ENCODE peak calls at places on chromosomes 1 and 21, in six cellular contexts. L is germinal center; X is activated CD8-positive, alpha-beta memory T cell treated with anti-CD3 and anti-CD28 coated beads for 24 hours; A is hippocampal formation; Z is NCI-H1092; C is NCI-H510A treated with DMSO at 0.1 percent for 48 hours. M is an unnamed sample.

GRCh38 chr1:205328476-205328875 is 6.9 kb upstream of the NUAK2 start:
- DNase-seq in L (no peak), A (no peak), X (no peak), C (no peak), Z (no peak), M (no peak)

GRCh38 chr1:153488731-153489130 is 28.3 kb upstream of the S100A7 start:
- DNase-seq in A (no peak), L (no peak), Z (no peak), X (no peak), C (no peak), M (no peak)

GRCh38 chr1:178541829-178542553 is 29.1 kb downstream of the TEX35 start:
- DNase-seq in C (peak), X (peak), Z (no peak), A (peak), L (peak), M (peak)

GRCh38 chr1:227759345-227760300 is 24.4 kb downstream of the SNAP47 start:
- DNase-seq in Z (no peak), X (no peak), C (no peak), L (no peak), A (no peak), M (no peak)

GRCh38 chr1:84583648-84584047 is 9.4 kb upstream of the CTBS start:
- DNase-seq in X (no peak), C (peak), Z (no peak), A (no peak), L (no peak), M (no peak)

GRCh38 chr1:42173155-42173933 is 8.8 kb upstream of the GUCA2A start:
- DNase-seq in C (peak), X (peak), Z (peak), A (peak), L (peak), M (no peak)

GRCh38 chr1:37734629-37735591 is 30.0 kb downstream of the EPHA10 start:
- DNase-seq in C (no peak), L (no peak), X (no peak), Z (no peak), A (no peak), M (no peak)

GRCh38 chr1:30779294-30780071 is 21.9 kb upstream of the LAPTM5 start:
- DNase-seq in X (peak), L (peak), C (peak), Z (peak), A (peak), M (no peak)

GRCh38 chr1:173360478-173361063 is 116.6 kb upstream of the PRDX6 start:
- DNase-seq in L (no peak), C (no peak), Z (no peak), X (no peak), A (no peak), M (peak)

GRCh38 chr1:92118826-92119225 is 38.7 kb downstream of the BTBD8 start:
- DNase-seq in Z (no peak), A (no peak), X (no peak), C (no peak), L (no peak), M (no peak)

GRCh38 chr1:61472876-61473275 is 252.1 kb downstream of the TM2D1 start:
- DNase-seq in L (no peak), C (no peak), X (no peak), A (no peak), Z (no peak), M (no peak)

GRCh38 chr21:35164971-35165483 is 115.9 kb upstream of the RUNX1 start:
- DNase-seq in A (no peak), C (no peak), L (no peak), Z (no peak), X (no peak), M (no peak)

GRCh38 chr1:48471103-48471502 is 901 bp downstream of the SPATA6 start:
- DNase-seq in X (no peak), A (peak), C (no peak), L (no peak), Z (no peak), M (no peak)

GRCh38 chr21:45836268-45836655 is 145.3 kb upstream of the COL6A1 start:
- DNase-seq in X (no peak), A (no peak), L (no peak), C (no peak), Z (no peak), M (no peak)

GRCh38 chr1:227396539-227397355 is 78.5 kb upstream of the CDC42BPA start:
- DNase-seq in L (no peak), A (no peak), Z (no peak), X (no peak), C (no peak), M (no peak)

GRCh38 chr1:8424539-8425116 is 106.7 kb downstream of the SLC45A1 start:
- DNase-seq in X (peak), C (peak), Z (no peak), L (peak), A (no peak), M (no peak)

GRCh38 chr1:47527653-47528272 is 89.9 kb downstream of the FOXD2 start:
- DNase-seq in A (no peak), Z (no peak), C (peak), X (no peak), L (no peak), M (no peak)

GRCh38 chr1:87240661-87241285 is 87.9 kb upstream of the LMO4 start:
- DNase-seq in L (no peak), Z (no peak), A (no peak), X (no peak), C (no peak), M (no peak)

GRCh38 chr1:151790940-151791651 is 796 bp upstream of the TDRKH start:
- DNase-seq in X (peak), C (peak), A (no peak), L (peak), Z (peak), M (no peak)

GRCh38 chr21:10425856-10426255 is 95.5 kb upstream of the TPTE start:
- DNase-seq in A (no peak), L (peak), Z (no peak), X (no peak), C (no peak), M (no peak)

GRCh38 chr1:32498751-32499150 is 33.9 kb downstream of the ZBTB8B start:
- DNase-seq in X (no peak), Z (no peak), A (no peak), C (no peak), L (no peak), M (no peak)

GRCh38 chr1:208040714-208041393 is 129.9 kb upstream of the CD34 start:
- DNase-seq in C (no peak), A (no peak), X (no peak), L (no peak), Z (no peak), M (no peak)

GRCh38 chr1:147626739-147627138 is 43.6 kb downstream of the ACP6 start:
- DNase-seq in L (no peak), Z (peak), A (no peak), C (peak), X (no peak), M (no peak)

GRCh38 chr21:39373634-39374033 is 24.7 kb upstream of the HMGN1 start:
- DNase-seq in X (no peak), Z (peak), C (peak), A (no peak), L (no peak), M (no peak)

GRCh38 chr1:19040010-19040680 is 83.7 kb upstream of the IFFO2 start:
- DNase-seq in C (no peak), L (no peak), X (no peak), Z (no peak), A (no peak), M (no peak)

GRCh38 chr1:27455166-27455811 is 34.7 kb downstream of the WASF2 start:
- DNase-seq in Z (no peak), C (no peak), X (peak), L (no peak), A (no peak), M (no peak)

GRCh38 chr1:18282851-18283600 is 175.4 kb downstream of the IGSF21 start:
- DNase-seq in C (peak), X (no peak), L (no peak), Z (peak), A (no peak), M (no peak)

GRCh38 chr1:187474266-187474665 is 645.5 kb downstream of the PLA2G4A start:
- DNase-seq in L (no peak), Z (peak), X (no peak), C (no peak), A (no peak), M (no peak)

GRCh38 chr21:42524341-42525227 is 10.9 kb downstream of the SLC37A1 start:
- DNase-seq in A (no peak), C (peak), L (peak), X (peak), Z (peak), M (no peak)

GRCh38 chr1:53391982-53392381 is 64.1 kb upstream of the LRP8 start:
- DNase-seq in A (no peak), X (no peak), C (no peak), Z (no peak), L (no peak), M (no peak)

M was measured in vagina.